ENCODE peak calls at places on chromosome 13, in nine cellular contexts. X is AG20443; Z is cardiac fibroblast; R is A172; H is nephron progenitor cell; C is SJSA1; J is ELR; L is activated naive CD8-positive, alpha-beta T cell treated with anti-CD3 and anti-CD28 coated beads for 36 hours; A is HTR-8/SVneo. D is an unnamed sample.

GRCh38 chr13:113002206-113002821 is 33.3 kb downstream of the MCF2L start:
- DNase-seq in A (no peak), L (no peak), H (peak; percentile 59), Z (no peak), R (no peak), X (no peak), J (no peak), C (no peak), D (no peak)

GRCh38 chr13:27712421-27712820 is 79.9 kb upstream of the GSX1 start:
- DNase-seq in L (no peak), J (no peak), H (no peak), A (peak; percentile 3), C (no peak), R (no peak), X (no peak), Z (peak; percentile 12), D (no peak)

GRCh38 chr13:108902557-108903155 is 273.2 kb downstream of the MYO16 start:
- DNase-seq in J (peak; percentile 16), H (no peak), A (no peak), R (no peak), X (no peak), L (no peak), C (no peak), Z (peak; percentile 11), D (no peak)

GRCh38 chr13:98912846-98913245 is 65.0 kb downstream of the DOCK9 start:
- DNase-seq in R (no peak), L (no peak), H (no peak), A (no peak), J (no peak), C (no peak), Z (no peak), X (no peak), D (no peak)

GRCh38 chr13:114224201-114224600 is 10.5 kb upstream of the CDC16 start:
- DNase-seq in Z (no peak), L (no peak), R (no peak), J (no peak), X (no peak), C (no peak), H (no peak), A (no peak), D (no peak)

GRCh38 chr13:84405286-84405685 is 523.0 kb upstream of the SLITRK1 start:
- DNase-seq in R (peak; percentile 63), L (no peak), Z (peak; percentile 34), H (no peak), J (peak; percentile 59), X (no peak), C (no peak), A (no peak), D (no peak)

GRCh38 chr13:49225358-49226042 is 5.4 kb downstream of the MLNR start:
- DNase-seq in J (no peak), Z (peak; percentile 32), H (no peak), A (no peak), C (no peak), X (no peak), L (no peak), R (no peak), D (no peak)

GRCh38 chr13:43153436-43154082 is 130.2 kb downstream of the DNAJC15 start:
- DNase-seq in A (peak; percentile 57), Z (peak; percentile 85), H (no peak), X (no peak), R (peak; percentile 83), C (peak; percentile 86), L (no peak), J (peak; percentile 97), D (no peak)

GRCh38 chr13:62246581-62246980 is 830.9 kb upstream of the PCDH20 start:
- DNase-seq in L (no peak), H (no peak), R (no peak), J (no peak), A (no peak), C (no peak), Z (no peak), X (no peak), D (no peak)

GRCh38 chr13:99151516-99151915 is 49.1 kb upstream of the UBAC2 start:
- DNase-seq in Z (peak; percentile 84), C (peak; percentile 77), R (peak; percentile 85), X (peak; percentile 44), L (peak; percentile 18), A (peak; percentile 51), J (peak; percentile 83), H (no peak), D (peak; percentile 77)